ENCODE peak calls at places on chromosomes 6 and 20, in ten cellular contexts. I, H, V, L, Y, D, C, T, B and P are unnamed samples. For H3K4me1, the result is how much of the 10 kb centered on the place peaks cover.

GRCh38 chr6:71473908-71474307 is 185.3 kb downstream of the OGFRL1 start:
- DNase-seq in I (no peak), L (no peak), D (no peak), T (no peak), C (no peak), V (no peak), B (peak), Y (no peak), H (peak), P (peak)

GRCh38 chr20:5039255-5039657 is 37.9 kb upstream of the SLC23A2 start:
- DNase-seq in L (no peak), V (no peak), C (no peak), B (no peak), Y (no peak), I (no peak), D (peak), H (no peak), T (no peak), P (no peak)

GRCh38 chr6:146915671-146916127 is 288.5 kb upstream of the STXBP5 start:
- DNase-seq in V (no peak), Y (no peak), B (no peak), T (no peak), D (no peak), C (no peak), I (no peak), L (no peak), H (no peak), P (no peak)

GRCh38 chr6:152185158-152185574 is 377.7 kb downstream of the ESR1 start:
- DNase-seq in V (no peak), T (no peak), B (no peak), D (peak), Y (no peak), C (no peak), L (no peak), I (no peak), H (no peak), P (no peak)

GRCh38 chr6:148342146-148343027 is at the start of gene SASH1:
- DNase-seq in Y (peak), H (peak), D (peak), T (no peak), C (peak), I (peak), B (peak), V (peak), L (peak), P (peak)

GRCh38 chr6:160328447-160328846 is 19.7 kb upstream of the SLC22A3 start:
- DNase-seq in C (no peak), T (no peak), Y (no peak), D (no peak), I (no peak), B (no peak), V (no peak), H (no peak), L (no peak), P (no peak)

GRCh38 chr6:44056392-44057237 is 70.6 kb downstream of the MRPL14 start:
- DNase-seq in Y (no peak), V (no peak), C (no peak), H (peak), B (no peak), T (no peak), I (no peak), D (no peak), L (peak), P (no peak)

GRCh38 chr6:45970326-45970725 is 45.3 kb downstream of the CLIC5 start:
- DNase-seq in V (no peak), I (no peak), L (no peak), Y (no peak), T (no peak), H (peak), B (no peak), C (no peak), D (no peak), P (no peak)

GRCh38 chr6:41566961-41567360 is 20.8 kb downstream of the FOXP4 start:
- DNase-seq in H (no peak), V (no peak), C (no peak), T (no peak), L (no peak), B (no peak), Y (no peak), I (no peak), D (no peak), P (no peak)

GRCh38 chr6:45586216-45587171 is 208.8 kb upstream of the SUPT3H start:
- DNase-seq in B (no peak), D (no peak), C (no peak), Y (no peak), T (no peak), I (no peak), L (no peak), V (no peak), H (no peak), P (no peak)

GRCh38 chr6:788058-788457 is 95.1 kb upstream of the EXOC2 start:
- DNase-seq in V (no peak), C (no peak), H (no peak), I (no peak), Y (no peak), D (no peak), T (no peak), B (no peak), L (no peak), P (no peak)

GRCh38 chr6:150573041-150573681 is 26.5 kb upstream of the PLEKHG1 start:
- DNase-seq in H (no peak), Y (no peak), I (no peak), D (no peak), B (no peak), L (no peak), C (no peak), T (peak), V (no peak), P (no peak)

GRCh38 chr20:58976095-58976730 is 4.8 kb upstream of the NELFCD start:
- DNase-seq in B (no peak), T (no peak), H (no peak), I (no peak), Y (no peak), V (no peak), C (no peak), L (no peak), D (no peak), P (no peak)

GRCh38 chr20:1478566-1478965 is 11.9 kb upstream of the NSFL1C start:
- DNase-seq in I (no peak), Y (no peak), T (no peak), L (no peak), H (no peak), V (peak), D (no peak), C (no peak), B (no peak), P (no peak)

GRCh38 chr20:61268024-61268423 is 16.0 kb downstream of the CDH4 start:
- DNase-seq in Y (no peak), C (no peak), D (no peak), L (no peak), V (no peak), I (no peak), B (no peak), T (no peak), H (no peak), P (no peak)

GRCh38 chr20:21433329-21433890 is 36.1 kb upstream of the NKX2-4 start:
- DNase-seq in L (no peak), V (no peak), Y (no peak), C (no peak), D (no peak), T (peak), H (no peak), B (no peak), I (no peak), P (no peak)

GRCh38 chr6:36595168-36595818 is 1.1 kb downstream of the SRSF3 start:
- DNase-seq in V (no peak), C (no peak), Y (no peak), L (peak), I (peak), H (no peak), T (peak), B (peak), D (no peak), P (peak)

GRCh38 chr6:140670013-140670412 is 1295.6 kb upstream of the CITED2 start:
- DNase-seq in Y (no peak), C (no peak), D (no peak), V (no peak), T (no peak), L (no peak), B (no peak), H (no peak), I (no peak), P (no peak)

GRCh38 chr20:51447097-51447764 is 95.3 kb downstream of the NFATC2 start:
- DNase-seq in V (peak), B (peak), L (peak), D (no peak), T (no peak), Y (no peak), C (peak), H (peak), I (peak), P (peak)

DNA sequence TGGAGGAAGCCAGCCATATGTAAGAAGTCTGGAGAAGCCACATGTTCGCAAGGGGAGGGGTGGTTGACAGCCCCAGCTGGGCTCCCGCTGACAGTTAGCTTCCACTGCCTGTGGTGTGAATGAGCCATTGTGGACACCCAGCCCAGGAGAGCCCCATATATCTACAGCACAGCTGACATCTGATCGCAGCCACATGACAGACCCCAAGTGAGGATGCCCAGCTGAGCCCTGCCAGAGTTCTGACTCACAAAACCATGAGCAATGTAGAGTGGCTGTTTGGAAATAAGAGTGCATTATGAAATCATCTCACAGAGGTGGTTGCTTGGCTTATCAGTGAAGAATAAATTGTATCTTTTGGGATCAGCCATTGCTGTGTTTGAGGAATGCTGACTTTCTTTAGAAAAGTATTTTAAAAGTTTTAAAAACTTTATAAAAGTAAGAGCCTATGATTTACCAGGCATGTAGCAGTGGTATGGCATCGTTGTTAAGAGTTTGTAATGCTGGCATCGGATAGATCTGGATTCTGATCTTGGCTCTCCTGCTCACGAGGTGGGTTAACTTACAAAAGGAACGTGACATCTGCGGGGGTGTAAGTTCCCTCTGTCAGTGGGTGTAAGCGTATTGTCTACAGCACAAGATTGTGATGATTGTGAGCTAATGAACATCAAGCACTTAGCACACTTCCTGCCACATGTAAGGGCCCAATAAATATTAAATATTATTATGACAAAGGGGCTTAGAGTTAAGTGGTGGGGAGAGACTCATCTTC is 24.1 kb downstream of the CFAP61 start:
- DNase-seq in Y (no peak), T (no peak), D (no peak), H (no peak), L (no peak), V (no peak), C (no peak), B (no peak), I (no peak), P (no peak)
- TF ChIP-seq POLR2A in Y (no peak), T (no peak), D (no peak), H (no peak), L (no peak), V (no peak), C (no peak), B (no peak), I (no peak), P (no peak)

GRCh38 chr20:46914789-46915359 is 20.2 kb downstream of the EYA2 start:
- DNase-seq in B (peak), T (no peak), Y (no peak), V (no peak), H (no peak), D (no peak), I (no peak), L (no peak), C (peak), P (no peak)
- TF ChIP-seq EP300 in B (no peak), T (no peak), Y (no peak), V (no peak), H (no peak), D (no peak), I (no peak), L (no peak), C (peak), P (no peak)

GRCh38 chr6:98044791-98045190 is 761.8 kb upstream of the MMS22L start:
- DNase-seq in L (no peak), H (no peak), D (no peak), T (no peak), B (no peak), C (no peak), I (no peak), V (no peak), Y (no peak), P (no peak)

GRCh38 chr6:98041921-98042320 is 758.9 kb upstream of the MMS22L start:
- DNase-seq in C (no peak), I (no peak), Y (no peak), T (no peak), H (no peak), B (no peak), D (no peak), L (no peak), V (no peak), P (no peak)

GRCh38 chr6:98047881-98048280 is 764.9 kb upstream of the MMS22L start:
- DNase-seq in Y (no peak), I (no peak), B (no peak), L (no peak), D (no peak), C (no peak), V (no peak), T (no peak), H (no peak), P (no peak)

GRCh38 chr6:98041072-98041471 is 758.1 kb upstream of the MMS22L start:
- DNase-seq in I (no peak), B (no peak), C (no peak), L (no peak), T (no peak), V (no peak), Y (no peak), D (no peak), H (no peak), P (no peak)

DNA sequence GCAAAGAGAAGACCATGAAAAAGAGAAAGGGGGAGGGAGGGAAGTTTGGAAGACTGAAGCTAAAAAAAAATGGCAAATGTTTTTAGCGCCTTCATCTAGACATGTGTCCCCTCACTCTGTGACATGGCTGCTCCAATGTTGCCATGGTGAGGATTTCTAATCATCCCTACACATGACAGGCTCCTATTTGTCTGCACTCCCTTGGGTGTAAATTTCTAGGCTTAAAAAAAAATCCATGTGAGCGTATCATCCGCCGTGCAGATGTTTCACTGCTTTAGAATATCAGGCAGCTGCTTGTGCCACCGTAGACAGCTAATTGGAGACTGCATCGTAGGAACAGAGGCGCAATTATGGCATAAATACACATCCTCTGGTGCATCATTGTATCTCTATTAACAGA is 761.2 kb upstream of the MMS22L start:
- DNase-seq in V (no peak), B (no peak), I (no peak), C (no peak), D (no peak), T (no peak), H (no peak), Y (no peak), L (no peak), P (no peak)
- H3K4me1 ChIP-seq in V (under half), B (under half), I (under half), C (under half), D (under half), T (under half), H (under half), Y (under half), L (under half), P (under half)

GRCh38 chr6:28896505-28897392 is 27.0 kb downstream of the TRIM27 start:
- DNase-seq in T (peak), D (no peak), L (peak), Y (no peak), B (peak), I (peak), V (peak), C (peak), H (peak), P (no peak)
- TF ChIP-seq POLR2A in T (peak), D (peak), L (peak), Y (no peak), B (no peak), I (peak), V (peak), C (no peak), H (peak), P (no peak)

GRCh38 chr6:127301199-127301700 is 34.6 kb downstream of the RNF146 start:
- DNase-seq in D (no peak), B (no peak), V (no peak), H (no peak), C (no peak), L (no peak), I (no peak), Y (no peak), T (no peak), P (no peak)

GRCh38 chr6:127299522-127300240 is 33.0 kb downstream of the RNF146 start:
- DNase-seq in D (no peak), V (no peak), I (no peak), Y (no peak), L (no peak), C (no peak), H (no peak), T (no peak), B (no peak), P (no peak)

GRCh38 chr6:127298475-127298874 is 31.8 kb downstream of the RNF146 start:
- DNase-seq in D (no peak), H (no peak), Y (no peak), I (no peak), V (no peak), T (no peak), C (no peak), B (no peak), L (no peak), P (no peak)

GRCh38 chr6:127302728-127303675 is 36.3 kb downstream of the RNF146 start:
- DNase-seq in H (peak), C (peak), T (peak), I (peak), L (no peak), Y (no peak), B (no peak), V (peak), D (no peak), P (no peak)

DNA sequence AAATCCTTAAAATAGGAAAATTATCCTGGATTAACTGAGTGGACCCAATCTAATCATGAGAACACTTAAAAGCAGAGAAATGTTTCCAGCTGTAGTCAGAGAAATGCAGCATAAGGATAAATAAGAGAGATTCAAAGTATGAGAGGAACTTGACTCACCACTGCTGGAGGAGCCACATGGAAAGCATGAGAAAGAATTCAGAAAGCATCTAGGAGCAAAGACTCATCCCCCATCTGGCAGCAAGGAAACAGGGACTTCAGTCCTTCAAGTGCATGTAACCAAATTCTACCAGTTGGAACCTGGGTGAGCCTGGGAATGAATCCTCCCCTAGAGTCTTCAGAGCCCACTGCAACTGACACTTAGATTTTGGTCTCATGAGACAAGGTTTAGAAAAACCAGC is 33.7 kb downstream of the RNF146 start:
- DNase-seq in T (no peak), Y (peak), C (no peak), L (no peak), H (no peak), B (no peak), I (no peak), V (no peak), D (no peak), P (no peak)
- TF ChIP-seq EP300 in T (no peak), Y (no peak), C (no peak), L (no peak), H (no peak), B (no peak), I (no peak), V (no peak), D (no peak), P (no peak)

GRCh38 chr6:34338377-34338776 is 54.1 kb downstream of the NUDT3 start:
- DNase-seq in V (no peak), B (no peak), H (no peak), D (no peak), I (no peak), T (no peak), Y (no peak), L (no peak), C (no peak), P (no peak)

GRCh38 chr6:34339971-34340370 is 52.5 kb downstream of the NUDT3 start:
- DNase-seq in V (no peak), I (no peak), H (no peak), D (no peak), C (no peak), Y (no peak), T (no peak), B (no peak), L (no peak), P (no peak)

GRCh38 chr6:34340394-34340793 is 52.1 kb downstream of the NUDT3 start:
- DNase-seq in D (no peak), L (no peak), Y (no peak), I (no peak), B (no peak), H (no peak), V (no peak), C (no peak), T (no peak), P (no peak)

GRCh38 chr6:34339432-34339831 is 53.0 kb downstream of the NUDT3 start:
- DNase-seq in V (no peak), T (no peak), H (no peak), Y (no peak), L (no peak), C (no peak), B (no peak), D (no peak), I (no peak), P (no peak)

DNA sequence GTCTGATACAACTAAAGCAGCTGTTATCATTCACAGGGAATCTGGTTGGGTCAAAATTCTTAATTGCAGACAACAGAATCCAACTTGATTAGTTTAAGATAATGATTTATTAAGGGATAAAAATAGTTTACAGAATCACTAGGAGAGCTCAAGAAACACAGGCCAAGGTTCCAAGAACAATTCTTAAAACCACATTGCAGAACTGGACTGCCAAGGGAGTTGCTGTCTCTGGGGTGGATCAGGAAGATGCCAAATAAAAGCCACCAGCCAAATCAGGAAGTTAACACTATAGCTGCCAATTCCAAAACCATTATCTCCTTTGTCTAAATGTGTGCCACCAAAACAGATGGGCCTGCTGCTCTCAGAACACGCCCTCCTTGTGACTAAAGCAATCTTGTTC is 53.7 kb downstream of the NUDT3 start:
- DNase-seq in H (no peak), V (no peak), C (no peak), Y (no peak), L (no peak), I (no peak), B (no peak), T (no peak), D (no peak), P (no peak)
- H3K4me1 ChIP-seq in H (under half), V (under half), C (under half), Y (under half), L (under half), I (under half), B (half or more), T (under half), D (under half), P (under half)

GRCh38 chr20:41248371-41249024 is 69.0 kb downstream of the ZHX3 start:
- DNase-seq in I (no peak), L (no peak), H (no peak), T (no peak), Y (no peak), V (no peak), D (no peak), C (no peak), B (no peak), P (no peak)
- TF ChIP-seq POLR2A in I (no peak), L (no peak), H (no peak), T (no peak), Y (no peak), V (no peak), D (no peak), C (peak), B (no peak), P (no peak)

GRCh38 chr6:68313911-68314310 is 321.2 kb upstream of the ADGRB3 start:
- DNase-seq in D (no peak), L (no peak), V (no peak), B (no peak), T (no peak), Y (no peak), H (no peak), I (no peak), C (no peak), P (no peak)
- TF ChIP-seq EP300 in D (no peak), L (no peak), V (no peak), B (no peak), T (no peak), Y (no peak), H (no peak), I (no peak), C (no peak), P (no peak)